ENCODE peak calls at places on chromosomes 7 and 10, in nine cellular contexts. N, A, W, B, Z, O, C, E and S are unnamed samples.

GRCh38 chr7:40885503-40885902 is 750.7 kb downstream of the SUGCT start:
- DNase-seq in C (no peak), O (no peak), W (peak), Z (no peak), E (no peak), B (no peak), A (no peak), N (no peak), S (no peak)

GRCh38 chr7:98051118-98051744 is 55.4 kb upstream of the LMTK2 start:
- DNase-seq in N (peak), Z (peak), C (no peak), A (no peak), B (peak), W (no peak), E (peak), O (peak), S (peak)

GRCh38 chr7:139830779-139831498 is 1.9 kb downstream of the TBXAS1 start:
- DNase-seq in E (no peak), W (no peak), O (no peak), Z (no peak), A (no peak), N (no peak), B (no peak), C (no peak), S (no peak)

GRCh38 chr10:103276251-103276936 is 544 bp upstream of the INA start:
- DNase-seq in E (peak), B (no peak), O (no peak), Z (no peak), A (no peak), C (no peak), N (peak), W (no peak), S (no peak)

GRCh38 chr10:5504146-5505072 is 5.0 kb upstream of the CALML5 start:
- DNase-seq in C (peak), W (peak), A (no peak), N (no peak), E (no peak), O (no peak), Z (no peak), B (peak), S (peak)

GRCh38 chr10:15136129-15136726 is 32.3 kb downstream of the NMT2 start:
- DNase-seq in O (no peak), B (no peak), W (no peak), C (no peak), E (no peak), Z (no peak), A (no peak), N (no peak), S (no peak)

GRCh38 chr7:54841772-54842707 is 83.0 kb upstream of the SEC61G start:
- DNase-seq in B (no peak), C (no peak), W (no peak), E (peak), N (peak), Z (peak), O (no peak), A (peak), S (no peak)

GRCh38 chr7:2283074-2283473 is 31.2 kb downstream of the SNX8 start:
- DNase-seq in B (no peak), A (no peak), N (no peak), O (no peak), E (no peak), C (no peak), W (no peak), Z (no peak), S (no peak)

GRCh38 chr7:72326365-72326764 is 85.8 kb downstream of the CALN1 start:
- DNase-seq in O (no peak), C (no peak), Z (no peak), A (no peak), N (no peak), E (no peak), W (peak), B (no peak), S (no peak)

GRCh38 chr7:137970263-137970975 is 31.5 kb downstream of the CREB3L2 start:
- DNase-seq in E (no peak), W (peak), N (no peak), C (peak), O (no peak), B (no peak), Z (no peak), A (peak), S (no peak)

GRCh38 chr10:16756561-16757221 is 60.5 kb downstream of the RSU1 start:
- DNase-seq in E (no peak), O (no peak), N (no peak), B (no peak), W (no peak), Z (no peak), C (no peak), A (no peak), S (no peak)

GRCh38 chr7:73707045-73707631 is 12.3 kb downstream of the STX1A start:
- DNase-seq in W (no peak), E (no peak), B (peak), Z (peak), N (no peak), A (peak), C (no peak), O (no peak), S (peak)

GRCh38 chr7:151249034-151249731 is 689 bp upstream of the SMARCD3 start:
- DNase-seq in Z (peak), A (peak), W (peak), N (peak), C (peak), O (peak), E (no peak), B (no peak), S (peak)

GRCh38 chr7:23938937-23939552 is 229.0 kb downstream of the STK31 start:
- DNase-seq in W (peak), E (peak), B (no peak), A (no peak), O (no peak), Z (peak), C (no peak), N (peak), S (peak)

GRCh38 chr10:78634835-78635234 is 433.9 kb upstream of the ZMIZ1 start:
- DNase-seq in B (no peak), E (no peak), A (no peak), C (no peak), W (no peak), Z (no peak), N (no peak), O (no peak), S (peak)

GRCh38 chr7:106568680-106569499 is 92.1 kb downstream of the CCDC71L start:
- DNase-seq in O (no peak), W (peak), E (peak), B (no peak), Z (no peak), N (no peak), C (no peak), A (no peak), S (no peak)

GRCh38 chr10:127527320-127527719 is 21.8 kb upstream of the NPS start:
- DNase-seq in E (no peak), C (no peak), N (no peak), Z (no peak), A (no peak), B (no peak), O (no peak), W (no peak), S (no peak)

GRCh38 chr7:66336760-66337159 is 131.6 kb downstream of the TPST1 start:
- DNase-seq in A (no peak), O (no peak), N (no peak), C (no peak), B (no peak), E (no peak), Z (no peak), W (no peak), S (no peak)

GRCh38 chr7:135970682-135971365 is 6.3 kb downstream of the MTPN start:
- DNase-seq in B (no peak), C (no peak), A (no peak), Z (no peak), E (no peak), N (no peak), O (no peak), W (no peak), S (no peak)

GRCh38 chr10:114501650-114502049 is 97.3 kb upstream of the AFAP1L2 start:
- DNase-seq in O (no peak), C (no peak), E (no peak), N (no peak), A (no peak), W (no peak), B (no peak), Z (no peak), S (no peak)

GRCh38 chr7:54680377-54681005 is 78.5 kb downstream of the SEC61G start:
- DNase-seq in W (no peak), O (no peak), C (no peak), A (no peak), E (peak), N (no peak), Z (no peak), B (no peak), S (no peak)

GRCh38 chr7:85095816-85096215 is 91.0 kb downstream of the SEMA3D start:
- DNase-seq in O (no peak), B (no peak), E (no peak), A (no peak), W (no peak), Z (no peak), N (no peak), C (no peak), S (no peak)

GRCh38 chr10:44897049-44897448 is 14.1 kb upstream of the TMEM72 start:
- DNase-seq in B (no peak), N (no peak), W (peak), E (no peak), O (no peak), Z (no peak), A (no peak), C (no peak), S (no peak)

GRCh38 chr7:115910541-115911164 is 119.9 kb downstream of the TFEC start:
- DNase-seq in O (no peak), Z (no peak), A (no peak), E (no peak), W (peak), C (no peak), N (peak), B (no peak), S (peak)

GRCh38 chr7:42197391-42197790 is 39.6 kb downstream of the GLI3 start:
- DNase-seq in O (no peak), B (no peak), A (no peak), E (no peak), W (no peak), Z (no peak), C (no peak), N (peak), S (no peak)

GRCh38 chr10:92407305-92408016 is 116.5 kb downstream of the MARCHF5 start:
- DNase-seq in E (no peak), Z (no peak), B (no peak), N (peak), A (no peak), O (no peak), C (no peak), W (peak), S (no peak)

GRCh38 chr10:34880817-34881216 is 65.7 kb upstream of the PARD3 start:
- DNase-seq in C (no peak), O (no peak), N (no peak), B (no peak), Z (no peak), W (no peak), A (no peak), E (no peak), S (no peak)

GRCh38 chr7:98335411-98335977 is 54.0 kb downstream of the BRI3 start:
- DNase-seq in W (no peak), E (no peak), B (no peak), A (no peak), N (no peak), C (no peak), O (no peak), Z (no peak), S (no peak)

GRCh38 chr7:140695381-140695780 is 1.1 kb upstream of the NDUFB2 start:
- DNase-seq in B (no peak), A (no peak), O (no peak), Z (peak), W (no peak), E (no peak), N (no peak), C (peak), S (no peak)

GRCh38 chr7:73770002-73770859 is at the start of gene CLDN3:
- DNase-seq in C (no peak), B (no peak), E (peak), W (peak), A (no peak), N (peak), Z (peak), O (no peak), S (peak)

GRCh38 chr10:75502838-75503237 is 71.4 kb downstream of the LRMDA start:
- DNase-seq in B (no peak), W (no peak), N (no peak), Z (no peak), O (no peak), A (no peak), E (no peak), C (no peak), S (no peak)

GRCh38 chr10:132945125-132945893 is 2.9 kb upstream of the CFAP46 start:
- DNase-seq in B (peak), E (peak), Z (peak), O (no peak), C (peak), A (no peak), N (no peak), W (no peak), S (no peak)

GRCh38 chr10:93612237-93612636 is at the start of gene PDE6C:
- DNase-seq in E (no peak), N (no peak), A (no peak), B (no peak), Z (no peak), O (no peak), C (no peak), W (no peak), S (no peak)

GRCh38 chr7:97075928-97076327 is 41.6 kb upstream of the SDHAF3 start:
- DNase-seq in Z (no peak), O (no peak), B (no peak), E (peak), N (no peak), W (peak), A (no peak), C (no peak), S (no peak)

GRCh38 chr7:12692479-12693259 is 5.2 kb downstream of the ARL4A start:
- DNase-seq in B (no peak), E (no peak), O (no peak), W (no peak), A (no peak), C (no peak), N (no peak), Z (no peak), S (no peak)

GRCh38 chr7:44257618-44258422 is 57.0 kb downstream of the YKT6 start:
- DNase-seq in O (peak), Z (peak), E (no peak), W (peak), A (peak), C (no peak), B (peak), N (peak), S (peak)
- H3K27ac ChIP-seq in O (peak), Z (peak), E (no peak), W (no peak), A (peak), C (peak), B (peak), N (no peak), S (peak)

DNA sequence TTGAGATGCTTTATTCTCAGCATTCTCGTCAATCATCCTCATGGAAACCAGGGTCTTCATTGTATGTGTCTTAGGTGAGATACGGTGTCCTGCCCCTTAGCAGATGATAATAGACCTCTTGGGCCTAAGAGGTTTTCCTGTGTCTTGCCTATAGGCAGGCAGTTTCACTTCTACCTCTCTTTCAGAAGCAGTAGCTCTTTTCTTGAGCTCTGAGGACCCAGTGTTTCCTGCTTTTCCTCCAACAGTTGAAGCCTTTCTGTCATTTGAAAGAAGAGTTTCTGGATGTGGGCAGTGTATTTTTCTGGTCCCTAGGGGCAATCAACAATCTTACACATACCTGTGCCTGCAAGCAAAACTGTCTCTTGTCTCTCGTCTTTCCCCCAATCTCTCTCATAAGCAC is 1550.3 kb upstream of the LRRTM3 start:
- DNase-seq in E (no peak), A (no peak), O (no peak), B (no peak), W (no peak), C (no peak), Z (no peak), N (no peak), S (no peak)
- H3K27ac ChIP-seq in E (no peak), A (no peak), O (no peak), B (no peak), W (no peak), C (no peak), Z (no peak), N (no peak), S (no peak)

GRCh38 chr10:2882628-2883027 is 184.7 kb upstream of the PFKP start:
- DNase-seq in B (no peak), Z (no peak), N (no peak), W (no peak), C (no peak), A (no peak), E (no peak), O (no peak), S (no peak)
- H3K27ac ChIP-seq in B (no peak), Z (no peak), N (no peak), W (no peak), C (no peak), A (no peak), E (no peak), O (no peak), S (no peak)

GRCh38 chr7:17307969-17308648 is 9.7 kb downstream of the AHR start:
- DNase-seq in B (no peak), A (no peak), O (no peak), Z (no peak), N (no peak), W (no peak), E (no peak), C (no peak), S (no peak)
- H3K27ac ChIP-seq in B (no peak), A (peak), O (no peak), Z (no peak), N (no peak), W (no peak), E (no peak), C (peak), S (peak)

DNA sequence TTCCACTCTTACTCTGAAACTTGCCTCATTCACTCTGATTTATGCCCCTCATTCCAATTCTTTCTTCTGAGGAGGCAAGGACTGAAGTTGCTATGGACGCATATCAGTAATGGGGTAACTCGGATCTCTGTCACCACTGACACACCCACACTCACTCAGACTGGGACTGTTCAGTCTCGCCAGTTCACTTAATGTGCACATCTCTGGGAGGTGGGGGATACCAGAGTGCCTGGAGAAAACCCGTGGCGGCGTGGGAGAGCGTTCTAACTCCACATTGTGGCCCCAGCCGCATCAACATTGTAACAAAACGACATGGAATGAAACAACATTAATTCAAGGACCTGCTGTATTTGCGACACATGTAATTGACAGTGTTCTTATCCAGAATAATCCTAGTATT is 1139.2 kb upstream of the CELF2 start:
- DNase-seq in B (no peak), E (no peak), O (no peak), N (no peak), C (no peak), Z (no peak), W (no peak), A (no peak), S (no peak)
- H3K27ac ChIP-seq in B (no peak), E (no peak), O (no peak), N (no peak), C (no peak), Z (no peak), W (no peak), A (no peak), S (no peak)